ENCODE peak calls at places on chromosomes 5 and 9, in five cellular contexts. H is H54, I is esophagus squamous epithelium, T is head of caudate nucleus, K is H9. Q is an unnamed sample.

GRCh38 chr5:115656404-115656803 is 30.6 kb upstream of the TMED7 start:
- DNase-seq in I (no peak), K (no peak), T (no peak), H (no peak), Q (no peak)

GRCh38 chr5:35924122-35924949 is 14.1 kb downstream of the CAPSL start:
- DNase-seq in K (no peak), T (no peak), I (no peak), H (peak), Q (peak)

GRCh38 chr9:1599961-1600360 is 415.2 kb upstream of the SMARCA2 start:
- DNase-seq in H (no peak), K (no peak), T (no peak), I (no peak), Q (no peak)

GRCh38 chr5:90548069-90548593 is 10.5 kb upstream of the ADGRV1 start:
- DNase-seq in K (no peak), H (no peak), T (peak), I (no peak), Q (no peak)

GRCh38 chr5:115086473-115086872 is 83.2 kb downstream of the TRIM36 start:
- DNase-seq in T (no peak), K (no peak), I (no peak), H (no peak), Q (no peak)

GRCh38 chr9:21777701-21778100 is 24.7 kb upstream of the MTAP start:
- DNase-seq in I (no peak), T (no peak), H (no peak), K (no peak), Q (peak)

GRCh38 chr9:77597057-77597456 is 51.1 kb downstream of the GNA14 start:
- DNase-seq in T (no peak), I (no peak), H (no peak), K (no peak), Q (peak)

GRCh38 chr5:73693573-73694061 is 67.6 kb downstream of the ARHGEF28 start:
- DNase-seq in I (no peak), H (no peak), T (no peak), K (no peak), Q (peak)

GRCh38 chr5:10689391-10690081 is 71.5 kb downstream of the DAP start:
- DNase-seq in K (peak), I (no peak), T (no peak), H (peak), Q (peak)

GRCh38 chr5:43959148-43959547 is 356.2 kb downstream of the NNT start:
- DNase-seq in H (no peak), K (no peak), T (no peak), I (no peak), Q (no peak)

GRCh38 chr9:6938873-6939272 is 181.1 kb downstream of the KDM4C start:
- DNase-seq in T (no peak), K (no peak), I (no peak), H (no peak), Q (no peak)

GRCh38 chr5:76604838-76605237 is 18.4 kb downstream of the F2RL2 start:
- DNase-seq in I (no peak), H (no peak), K (no peak), T (no peak), Q (no peak)

GRCh38 chr5:173714551-173715428 is 98.3 kb upstream of the BOD1 start:
- DNase-seq in K (no peak), H (peak), T (no peak), I (no peak), Q (peak)